ENCODE peak calls at places on chromosomes 13 and 19, in four cellular contexts. M is PC-3, Y is heart left ventricle, O is heart right ventricle. C is an unnamed sample.

GRCh38 chr19:17726914-17727773 is 7.9 kb downstream of the MAP1S start:
- DNase-seq in M (no peak), Y (no peak), O (no peak), C (no peak)

GRCh38 chr13:92461402-92461801 is 765.2 kb upstream of the GPC6 start:
- DNase-seq in M (no peak), Y (no peak), O (no peak), C (no peak)

GRCh38 chr19:49861127-49861526 is 6.2 kb downstream of the PNKP start:
- DNase-seq in M (no peak), Y (no peak), O (no peak), C (no peak)

GRCh38 chr19:17967258-17968051 is 548 bp downstream of the KCNN1 start:
- DNase-seq in M (no peak), Y (no peak), O (no peak), C (no peak)

GRCh38 chr13:23858586-23858985 is 30.6 kb downstream of the MIPEP start:
- DNase-seq in M (peak; percentile 41), Y (no peak), O (no peak), C (no peak)

GRCh38 chr13:75908137-75908536 is 272.0 kb downstream of the LMO7 start:
- DNase-seq in M (no peak), Y (peak; percentile 69), O (peak; percentile 12), C (no peak)

GRCh38 chr19:47190167-47190727 is 40.8 kb downstream of the BBC3 start:
- DNase-seq in M (peak; percentile 49), Y (peak; percentile 58), O (peak; percentile 32), C (peak; percentile 61)

GRCh38 chr13:20505405-20506366 is 20.0 kb downstream of the CRYL1 start:
- DNase-seq in M (peak; percentile 75), Y (no peak), O (no peak), C (no peak)

GRCh38 chr13:76972430-76972829 is 19.5 kb upstream of the CLN5 start:
- DNase-seq in M (no peak), Y (no peak), O (no peak), C (no peak)

GRCh38 chr19:31356587-31357314 is 7.5 kb upstream of the TSHZ3 start:
- DNase-seq in M (no peak), Y (peak; percentile 50), O (no peak), C (peak; percentile 36)

GRCh38 chr19:7734220-7735203 is 2.6 kb upstream of the CLEC4G start:
- DNase-seq in M (no peak), Y (no peak), O (no peak), C (no peak)

GRCh38 chr13:106277483-106278154 is 257.8 kb downstream of the EFNB2 start:
- DNase-seq in M (no peak), Y (peak; percentile 54), O (peak; percentile 24), C (no peak)

GRCh38 chr19:42606660-42607351 is 12.1 kb upstream of the CEACAM8 start:
- DNase-seq in M (peak; percentile 80), Y (peak; percentile 34), O (no peak), C (peak; percentile 94)

GRCh38 chr19:51352783-51353360 is 10.9 kb upstream of the VSIG10L start:
- DNase-seq in M (no peak), Y (no peak), O (no peak), C (no peak)

GRCh38 chr13:42048625-42049453 is at the start of gene DGKH:
- DNase-seq in M (peak; percentile 61), Y (peak; percentile 91), O (peak; percentile 88), C (peak; percentile 85)

GRCh38 chr13:65597839-65598818 is 1632.0 kb downstream of the PCDH9 start:
- DNase-seq in M (peak; percentile 21), Y (no peak), O (no peak), C (no peak)

GRCh38 chr19:15439078-15439799 is 10.5 kb downstream of the WIZ start:
- DNase-seq in M (no peak), Y (no peak), O (no peak), C (no peak)

GRCh38 chr19:15331419-15332310 is 674 bp downstream of the BRD4 start:
- DNase-seq in M (peak; percentile 43), Y (peak; percentile 62), O (peak; percentile 42), C (peak; percentile 62)

GRCh38 chr19:33804021-33804799 is 7.5 kb downstream of the KCTD15 start:
- DNase-seq in M (peak; percentile 62), Y (peak; percentile 73), O (peak; percentile 77), C (peak; percentile 97)

GRCh38 chr13:31192306-31192705 is 7.5 kb upstream of the B3GLCT start:
- DNase-seq in M (no peak), Y (no peak), O (no peak), C (no peak)

GRCh38 chr13:111241862-111242261 is 78.6 kb upstream of the TEX29 start:
- DNase-seq in M (no peak), Y (no peak), O (no peak), C (no peak)

GRCh38 chr13:44300895-44301638 is 72.6 kb upstream of the SERP2 start:
- DNase-seq in M (peak; percentile 89), Y (peak; percentile 66), O (peak; percentile 74), C (peak; percentile 46)

GRCh38 chr13:44292545-44292944 is 81.1 kb upstream of the SERP2 start:
- DNase-seq in M (no peak), Y (no peak), O (peak; percentile 38), C (no peak)

GRCh38 chr13:39527961-39528720 is 74.9 kb downstream of the LHFPL6 start:
- DNase-seq in M (peak; percentile 88), Y (no peak), O (no peak), C (no peak)

GRCh38 chr19:42488783-42489521 is 39.3 kb downstream of the CEACAM1 start:
- DNase-seq in M (peak; percentile 71), Y (no peak), O (no peak), C (peak; percentile 34)

GRCh38 chr19:50703915-50704548 is 15.6 kb downstream of the SHANK1 start:
- DNase-seq in M (peak; percentile 51), Y (no peak), O (no peak), C (no peak)

GRCh38 chr19:51664997-51665396 is 18.4 kb upstream of the SIGLEC14 start:
- DNase-seq in M (peak; percentile 51), Y (no peak), O (no peak), C (no peak)

GRCh38 chr13:30133976-30134375 is 173.4 kb downstream of the KATNAL1 start:
- DNase-seq in M (no peak), Y (no peak), O (no peak), C (no peak)

GRCh38 chr19:51887522-51888498 is at the start of gene ZNF577:
- DNase-seq in M (no peak), Y (peak; percentile 97), O (peak; percentile 96), C (peak; percentile 94)

GRCh38 chr13:25112856-25113255 is 16.9 kb downstream of the PABPC3 start:
- DNase-seq in M (no peak), Y (no peak), O (no peak), C (no peak)

GRCh38 chr19:30388819-30389218 is 16.6 kb downstream of the ZNF536 start:
- DNase-seq in M (no peak), Y (no peak), O (no peak), C (no peak)

GRCh38 chr13:110617326-110618072 is 2.2 kb downstream of the NAXD start:
- DNase-seq in M (no peak), Y (no peak), O (peak; percentile 61), C (peak; percentile 88)

GRCh38 chr19:30381366-30381765 is 9.2 kb downstream of the ZNF536 start:
- DNase-seq in M (no peak), Y (no peak), O (no peak), C (no peak)

GRCh38 chr13:30466841-30467252 is 1.1 kb upstream of the HMGB1 start:
- DNase-seq in M (peak; percentile 5), Y (no peak), O (no peak), C (no peak)

GRCh38 chr13:95510950-95511349 is 41.6 kb upstream of the CLDN10 start:
- DNase-seq in M (no peak), Y (no peak), O (no peak), C (no peak)

GRCh38 chr13:21688056-21688455 is 17.2 kb downstream of the FGF9 start:
- DNase-seq in M (no peak), Y (no peak), O (no peak), C (no peak)

GRCh38 chr13:21689097-21689496 is 18.2 kb downstream of the FGF9 start:
- DNase-seq in M (no peak), Y (no peak), O (no peak), C (no peak)

GRCh38 chr13:21691500-21691899 is 20.6 kb downstream of the FGF9 start:
- DNase-seq in M (no peak), Y (no peak), O (no peak), C (no peak)

GRCh38 chr13:21691928-21692327 is 21.1 kb downstream of the FGF9 start:
- DNase-seq in M (no peak), Y (no peak), O (no peak), C (no peak)

GRCh38 chr13:21690955-21691354 is 20.1 kb downstream of the FGF9 start:
- DNase-seq in M (no peak), Y (no peak), O (no peak), C (no peak)
- H3K36me3 ChIP-seq in M (no peaks in the 10 kb centered on the region), Y (no peaks in the 10 kb centered on the region), O (no peaks in the 10 kb centered on the region), C (no peaks in the 10 kb centered on the region)

GRCh38 chr19:39380521-39381502 is 10.1 kb downstream of the PAF1 start:
- DNase-seq in M (no peak), Y (no peak), O (no peak), C (no peak)
- H3K36me3 ChIP-seq in M (no peaks in the 10 kb centered on the region), Y (peaks cover 100% of the 10 kb centered on the region), O (peaks cover 66% of the 10 kb centered on the region), C (peaks cover 7% of the 10 kb centered on the region)

DNA sequence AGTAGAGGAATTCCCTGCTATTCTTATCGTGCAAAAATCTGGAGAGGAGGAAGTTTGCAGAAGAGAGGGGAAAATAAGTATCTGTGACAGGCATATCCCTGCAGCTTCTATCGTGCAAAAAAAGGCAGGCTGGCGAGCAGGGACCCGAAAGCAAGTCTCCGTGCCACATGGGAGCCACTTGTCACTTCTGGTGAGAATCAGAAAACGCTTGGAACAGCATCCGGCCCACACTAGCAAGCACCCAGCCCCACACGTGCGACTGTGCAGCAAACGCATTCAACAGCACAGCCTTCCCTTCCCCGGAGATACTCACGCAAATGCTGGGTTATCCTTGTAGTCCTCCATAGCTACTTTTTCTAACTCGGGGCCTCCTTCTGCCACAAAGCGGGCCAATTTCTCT is 16.9 kb downstream of the SUGP1 start:
- DNase-seq in M (no peak), Y (no peak), O (no peak), C (no peak)
- H3K36me3 ChIP-seq in M (peaks cover 22% of the 10 kb centered on the region), Y (peaks cover 86% of the 10 kb centered on the region), O (peaks cover 12% of the 10 kb centered on the region), C (peaks cover 31% of the 10 kb centered on the region)

GRCh38 chr19:32599736-32600157 is 18.8 kb downstream of the PDCD5 start:
- DNase-seq in M (peak; percentile 55), Y (no peak), O (peak; percentile 18), C (peak; percentile 21)

GRCh38 chr19:32603961-32604360 is 23.0 kb downstream of the PDCD5 start:
- DNase-seq in M (no peak), Y (no peak), O (no peak), C (no peak)

GRCh38 chr19:32595491-32595890 is 14.5 kb downstream of the PDCD5 start:
- DNase-seq in M (no peak), Y (no peak), O (no peak), C (no peak)

GRCh38 chr19:32598022-32598421 is 17.0 kb downstream of the PDCD5 start:
- DNase-seq in M (no peak), Y (no peak), O (no peak), C (no peak)

GRCh38 chr19:32599258-32599657 is 18.3 kb downstream of the PDCD5 start:
- DNase-seq in M (no peak), Y (no peak), O (no peak), C (no peak)
- H3K36me3 ChIP-seq in M (peaks cover 7% of the 10 kb centered on the region), Y (peaks cover 100% of the 10 kb centered on the region), O (peaks cover 42% of the 10 kb centered on the region), C (peaks cover 6% of the 10 kb centered on the region)

GRCh38 chr13:79373916-79374315 is 32.1 kb downstream of the RBM26 start:
- DNase-seq in M (no peak), Y (no peak), O (no peak), C (no peak)
- H3K36me3 ChIP-seq in M (peaks cover 20% of the 10 kb centered on the region), Y (peaks cover 71% of the 10 kb centered on the region), O (peaks cover 47% of the 10 kb centered on the region), C (peaks cover 25% of the 10 kb centered on the region)

GRCh38 chr19:1417681-1418493 is 10.5 kb downstream of the DAZAP1 start:
- DNase-seq in M (no peak), Y (no peak), O (no peak), C (no peak)
- H3K36me3 ChIP-seq in M (peaks cover 29% of the 10 kb centered on the region), Y (peaks cover 63% of the 10 kb centered on the region), O (peaks cover 23% of the 10 kb centered on the region), C (peaks cover 15% of the 10 kb centered on the region)